ENCODE peak calls at places on chromosomes 2 and 18, in eight cellular contexts. D is stimulated activated naive CD4-positive, alpha-beta T cell treated with Interleukin-2 at 50 U/mL for 16 hours; A is cardiac muscle cell; P is left ventricle myocardium inferior; Z is NCI-H510A; T is activated effector memory CD4-positive, alpha-beta T cell treated with anti-CD3 and anti-CD28 coated beads, Interleukin-2, amount 50 U/mL, for 16 hours; E is C1 segment of cervical spinal cord; W is foreskin keratinocyte. R is an unnamed sample.
A peak's percentile ranks its signal among the peaks of the same experiment; 100 is the strongest.

GRCh38 chr2:72889991-72890390 is 2.8 kb downstream of the SPR start:
- DNase-seq in A (no peak), T (no peak), E (no peak), D (no peak), Z (no peak), P (no peak), W (no peak), R (no peak)

GRCh38 chr2:46929612-46930011 is 14.0 kb upstream of the MCFD2 start:
- DNase-seq in Z (no peak), E (no peak), T (no peak), A (no peak), P (no peak), D (no peak), W (no peak), R (peak; percentile 13)

GRCh38 chr2:218021536-218022071 is 18.8 kb upstream of the TNS1 start:
- DNase-seq in D (no peak), Z (no peak), P (peak; percentile 69), E (no peak), A (peak; percentile 68), W (no peak), T (peak; percentile 56), R (no peak)

GRCh38 chr2:121192576-121192975 is 92.4 kb downstream of the TFCP2L1 start:
- DNase-seq in A (no peak), E (no peak), P (no peak), W (no peak), D (no peak), T (peak; percentile 28), Z (no peak), R (no peak)

GRCh38 chr2:86525421-86526340 is 37.6 kb downstream of the CHMP3 start:
- DNase-seq in Z (no peak), A (no peak), E (no peak), D (no peak), T (no peak), P (no peak), W (no peak), R (no peak)

GRCh38 chr2:55000335-55000734 is 49.9 kb downstream of the RTN4 start:
- DNase-seq in Z (no peak), E (no peak), W (no peak), A (no peak), P (no peak), T (no peak), D (no peak), R (no peak)

GRCh38 chr18:60200558-60200957 is 172.0 kb downstream of the MC4R start:
- DNase-seq in P (no peak), W (no peak), T (no peak), E (no peak), A (no peak), D (no peak), Z (no peak), R (no peak)

GRCh38 chr2:76700894-76701293 is 821.3 kb downstream of the LRRTM4 start:
- DNase-seq in E (no peak), W (no peak), Z (no peak), A (no peak), D (no peak), P (no peak), T (no peak), R (no peak)

GRCh38 chr2:188456114-188456909 is 164.6 kb downstream of the GULP1 start:
- DNase-seq in Z (no peak), E (no peak), W (no peak), D (no peak), T (no peak), A (no peak), P (no peak), R (no peak)

GRCh38 chr2:150487537-150488429 is at the start of gene RND3:
- DNase-seq in D (peak; percentile 12), P (peak; percentile 95), A (peak; percentile 97), T (peak; percentile 63), Z (peak; percentile 90), W (peak; percentile 96), E (no peak), R (peak; percentile 98)

GRCh38 chr2:236610991-236611821 is 41.6 kb downstream of the ACKR3 start:
- DNase-seq in D (no peak), T (no peak), P (no peak), A (no peak), Z (no peak), E (no peak), W (peak; percentile 49), R (no peak)

GRCh38 chr2:118982039-118982438 is 40.0 kb downstream of the MARCO start:
- DNase-seq in P (no peak), A (no peak), Z (no peak), E (no peak), D (no peak), T (no peak), W (no peak), R (no peak)

GRCh38 chr2:108594132-108594981 is 60.1 kb downstream of the LIMS1 start:
- DNase-seq in A (no peak), D (no peak), W (peak; percentile 97), Z (no peak), T (no peak), E (no peak), P (no peak), R (peak; percentile 91)

GRCh38 chr2:2861666-2862240 is 515.9 kb downstream of the EIPR1 start:
- DNase-seq in Z (no peak), T (peak; percentile 45), P (no peak), W (no peak), A (no peak), E (no peak), D (no peak), R (no peak)

GRCh38 chr2:217857624-217858506 is 144.9 kb downstream of the TNS1 start:
- DNase-seq in W (no peak), D (no peak), P (peak; percentile 71), Z (no peak), A (no peak), E (no peak), T (no peak), R (no peak)

GRCh38 chr18:59691046-59691395 is 6.2 kb downstream of the CCBE1 start:
- DNase-seq in P (no peak), A (no peak), T (no peak), W (peak; percentile 82), Z (peak; percentile 58), E (no peak), D (no peak), R (peak; percentile 64)

GRCh38 chr18:59715966-59716369 is 18.7 kb upstream of the CCBE1 start:
- DNase-seq in A (no peak), T (no peak), Z (no peak), W (peak; percentile 95), E (no peak), D (no peak), P (no peak), R (peak; percentile 91)

GRCh38 chr2:10287766-10288165 is 14.9 kb upstream of the HPCAL1 start:
- DNase-seq in D (no peak), E (no peak), T (peak; percentile 31), Z (no peak), W (no peak), P (no peak), A (no peak), R (peak; percentile 23)

GRCh38 chr2:235095569-235095968 is 143.8 kb downstream of the SH3BP4 start:
- DNase-seq in W (no peak), P (no peak), T (no peak), D (no peak), Z (no peak), A (no peak), E (no peak), R (no peak)

GRCh38 chr18:78621141-78621540 is 358.5 kb upstream of the SALL3 start:
- DNase-seq in T (no peak), D (no peak), Z (no peak), E (no peak), A (no peak), P (no peak), W (no peak), R (no peak)

GRCh38 chr2:98691307-98691706 is 39.6 kb downstream of the MGAT4A start:
- DNase-seq in E (no peak), W (peak; percentile 31), A (no peak), T (no peak), Z (no peak), D (no peak), P (no peak), R (peak; percentile 45)

GRCh38 chr18:78898066-78898465 is 81.6 kb upstream of the SALL3 start:
- DNase-seq in T (no peak), P (no peak), D (no peak), Z (no peak), E (no peak), A (no peak), W (no peak), R (no peak)

GRCh38 chr2:217756375-217757107 is 246.3 kb downstream of the TNS1 start:
- DNase-seq in W (no peak), D (peak; percentile 52), P (peak; percentile 63), T (peak; percentile 87), A (peak; percentile 87), Z (no peak), E (no peak), R (no peak)

GRCh38 chr2:223626713-223627112 is 24.6 kb upstream of the SCG2 start:
- DNase-seq in Z (no peak), T (no peak), A (no peak), E (no peak), P (no peak), D (no peak), W (peak; percentile 81), R (peak; percentile 79)

GRCh38 chr2:113842919-113843736 is 46.8 kb upstream of the ACTR3 start:
- DNase-seq in W (peak; percentile 94), E (no peak), P (no peak), Z (no peak), T (no peak), D (no peak), A (no peak), R (peak; percentile 93)

GRCh38 chr2:95121150-95121494 is 486 bp downstream of the MRPS5 start:
- DNase-seq in P (no peak), E (no peak), Z (no peak), A (no peak), W (no peak), D (no peak), T (no peak), R (no peak)

GRCh38 chr2:174749793-174750192 is 14.5 kb downstream of the CHRNA1 start:
- DNase-seq in W (no peak), P (no peak), Z (no peak), T (no peak), A (no peak), D (no peak), E (no peak), R (no peak)

GRCh38 chr2:44324971-44325426 is 36.3 kb downstream of the PREPL start:
- DNase-seq in P (peak; percentile 25), D (no peak), Z (no peak), T (no peak), E (no peak), A (peak; percentile 9), W (peak; percentile 25), R (peak; percentile 8)

GRCh38 chr18:62610509-62611394 is 87.9 kb downstream of the ZCCHC2 start:
- DNase-seq in E (no peak), W (no peak), D (no peak), Z (no peak), P (no peak), A (no peak), T (no peak), R (no peak)

R was measured in mammary epithelial cell.